ENCODE peak calls at places on chromosomes 5 and 9, in five cellular contexts. Q is activated gamma-delta T cell treated with Interleukin-2 at 50 U/mL for 16 hours, G is NCI-H774, F is heart left ventricle, W is T follicular helper cell. O is an unnamed sample.

GRCh38 chr5:159332800-159333563 is 2.7 kb upstream of the IL12B start:
- DNase-seq in G (no peak), W (no peak), F (no peak), Q (no peak), O (peak; percentile 69)

GRCh38 chr9:70481471-70481870 is 67.0 kb upstream of the KLF9 start:
- DNase-seq in F (no peak), G (no peak), W (no peak), Q (no peak), O (no peak)

GRCh38 chr5:148781771-148782170 is 44.6 kb upstream of the ADRB2 start:
- DNase-seq in F (no peak), Q (no peak), G (no peak), W (no peak), O (no peak)

GRCh38 chr5:58462623-58463230 is 2.8 kb upstream of the PLK2 start:
- DNase-seq in Q (peak; percentile 33), G (peak; percentile 57), W (peak; percentile 34), F (no peak), O (peak; percentile 48)

GRCh38 chr5:170257370-170257769 is 24.6 kb downstream of the C5orf58 start:
- DNase-seq in Q (no peak), G (no peak), F (no peak), W (no peak), O (no peak)

GRCh38 chr5:135487839-135488514 is 35.8 kb upstream of the TIFAB start:
- DNase-seq in G (no peak), W (no peak), F (no peak), Q (no peak), O (no peak)

GRCh38 chr5:128038641-128039040 is 44.9 kb upstream of the SLC12A2 start:
- DNase-seq in G (no peak), F (no peak), Q (no peak), W (no peak), O (no peak)

GRCh38 chr5:172700686-172701324 is 59.7 kb downstream of the NEURL1B start:
- DNase-seq in F (peak; percentile 74), G (no peak), Q (no peak), W (no peak), O (no peak)

GRCh38 chr5:74413403-74414060 is 227.0 kb downstream of the ENC1 start:
- DNase-seq in F (no peak), W (no peak), G (no peak), Q (no peak), O (no peak)

GRCh38 chr5:38793099-38793498 is 52.7 kb upstream of the OSMR start:
- DNase-seq in W (no peak), G (peak; percentile 25), Q (no peak), F (no peak), O (no peak)

GRCh38 chr5:978693-979092 is 29.9 kb upstream of the NKD2 start:
- DNase-seq in Q (no peak), W (no peak), F (no peak), G (no peak), O (no peak)

GRCh38 chr5:8660133-8660893 is 791.4 kb downstream of the MTRR start:
- DNase-seq in F (no peak), G (no peak), W (no peak), Q (no peak), O (no peak)

GRCh38 chr5:7317751-7318150 is 78.2 kb upstream of the ADCY2 start:
- DNase-seq in G (no peak), W (no peak), Q (no peak), F (no peak), O (no peak)

GRCh38 chr9:127950513-127951210 is 13.0 kb upstream of the DPM2 start:
- DNase-seq in Q (no peak), G (no peak), F (peak; percentile 75), W (no peak), O (no peak)

GRCh38 chr9:106916491-106917235 is 53.7 kb downstream of the ZNF462 start:
- DNase-seq in G (no peak), W (no peak), F (peak; percentile 51), Q (no peak), O (no peak)

GRCh38 chr5:115423541-115423940 is 121.0 kb downstream of the FEM1C start:
- DNase-seq in F (peak; percentile 85), Q (no peak), W (no peak), G (no peak), O (no peak)

GRCh38 chr9:35422753-35423152 is 67.2 kb upstream of the RUSC2 start:
- DNase-seq in G (no peak), Q (no peak), F (no peak), W (no peak), O (no peak)

GRCh38 chr9:121613009-121613766 is 38.2 kb upstream of the DAB2IP start:
- DNase-seq in G (no peak), Q (no peak), F (no peak), W (no peak), O (no peak)

GRCh38 chr5:157574456-157575095 is 999 bp downstream of the ADAM19 start:
- DNase-seq in Q (no peak), G (no peak), F (peak; percentile 53), W (no peak), O (no peak)

GRCh38 chr5:18003312-18003711 is 369.1 kb downstream of the TAF11L14 start:
- DNase-seq in Q (no peak), F (no peak), W (no peak), G (no peak), O (no peak)

GRCh38 chr5:142716963-142717362 is 31.1 kb upstream of the FGF1 start:
- DNase-seq in W (no peak), G (peak; percentile 13), F (peak; percentile 61), Q (peak; percentile 20), O (no peak)

O was measured in memory B cell.